ENCODE peak calls at places on chromosomes 13 and 19, in six cellular contexts. F is mesendoderm, Q is IMR-90, H is mesenchymal stem cell, N is H9, S is H1. B is an unnamed sample.
A peak's percentile ranks its signal among the peaks of the same experiment; 100 is the strongest.

GRCh38 chr13:98517576-98518310 is 59.2 kb downstream of the STK24 start:
- DNase-seq in F (no peak), Q (no peak), H (no peak), N (no peak), S (no peak), B (no peak)

GRCh38 chr13:70415141-70415540 is 306.9 kb upstream of the KLHL1 start:
- DNase-seq in F (no peak), Q (no peak), H (no peak), N (no peak), S (no peak), B (no peak)

GRCh38 chr13:35191883-35192282 is 249.8 kb downstream of the NBEA start:
- DNase-seq in F (no peak), Q (no peak), H (no peak), N (no peak), S (no peak), B (no peak)

GRCh38 chr13:108494991-108495661 is 134.3 kb upstream of the MYO16 start:
- DNase-seq in F (peak; percentile 47), Q (no peak), H (peak; percentile 10), N (peak; percentile 37), S (peak; percentile 57), B (peak; percentile 32)

GRCh38 chr13:33799950-33800592 is 17.9 kb upstream of the RFC3 start:
- DNase-seq in F (peak; percentile 26), Q (peak; percentile 46), H (peak; percentile 30), N (no peak), S (no peak), B (no peak)

GRCh38 chr19:38245826-38246498 is 10.2 kb downstream of the PPP1R14A start:
- DNase-seq in F (no peak), Q (peak; percentile 27), H (no peak), N (no peak), S (no peak), B (no peak)

GRCh38 chr13:26246154-26246553 is 7.8 kb upstream of the CDK8 start:
- DNase-seq in F (peak; percentile 13), Q (peak; percentile 15), H (peak; percentile 58), N (no peak), S (no peak), B (no peak)

GRCh38 chr19:6424190-6424938 is at the start of gene KHSRP:
- DNase-seq in F (peak; percentile 22), Q (no peak), H (peak; percentile 9), N (no peak), S (peak; percentile 59), B (no peak)

GRCh38 chr13:113950451-113951245 is 23.2 kb downstream of the C13orf46 start:
- DNase-seq in F (no peak), Q (no peak), H (no peak), N (no peak), S (no peak), B (no peak)

GRCh38 chr13:24997367-24997967 is 98.5 kb upstream of the PABPC3 start:
- DNase-seq in F (no peak), Q (peak; percentile 27), H (peak; percentile 50), N (no peak), S (no peak), B (no peak)

DNA sequence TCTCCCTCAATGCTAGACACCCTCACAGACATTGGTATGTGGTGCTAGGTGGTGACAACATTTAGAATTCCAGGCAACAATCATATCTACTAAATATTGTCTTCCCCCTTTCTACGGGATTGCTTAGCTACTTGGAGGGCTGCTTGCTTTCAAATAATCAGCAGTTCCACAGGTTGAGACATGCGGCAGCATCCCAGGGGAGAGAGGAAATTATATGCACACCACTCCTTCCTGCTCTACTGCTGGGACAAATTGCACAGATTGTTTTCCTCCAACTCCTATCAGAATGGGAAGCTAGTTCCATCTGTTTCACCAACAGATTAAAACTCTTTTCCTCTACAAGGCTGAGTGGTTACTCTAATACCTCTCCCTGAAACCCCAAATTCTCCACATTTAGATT is 275.4 kb downstream of the DNAJC15 start:
- DNase-seq in F (no peak), Q (no peak), H (no peak), N (no peak), S (no peak), B (no peak)
- H2BK15ac ChIP-seq in F (no peak overlapping the region), Q (no peak overlapping the region), H (no peak overlapping the region), N (no peak overlapping the region), S (no peak overlapping the region), B (no peak overlapping the region)

DNA sequence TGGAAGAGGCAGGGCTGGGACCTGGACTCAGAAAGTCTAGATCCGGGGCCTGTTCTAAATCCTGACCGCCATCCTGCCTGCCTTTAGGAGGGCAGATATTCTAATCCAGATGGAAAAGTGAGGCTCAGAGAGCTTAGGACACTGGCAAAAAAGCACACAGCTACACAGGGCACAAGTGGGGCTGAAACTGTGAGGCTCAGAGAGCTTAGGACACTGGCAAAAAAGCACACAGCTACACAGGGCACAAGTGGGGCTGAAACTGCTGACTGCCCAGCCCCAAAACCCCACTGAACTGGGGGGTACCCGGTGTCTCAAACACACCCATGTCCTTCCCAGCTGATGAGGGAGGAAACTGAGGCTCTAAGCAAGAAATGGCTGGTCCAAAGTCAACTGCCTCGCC is 2.0 kb downstream of the AKT1S1 start:
- DNase-seq in F (no peak), Q (no peak), H (no peak), N (no peak), S (no peak), B (no peak)
- H3K4ac ChIP-seq in F (no peak overlapping the region), Q (peak overlapping the region; percentile 98), H (no peak overlapping the region), N (no peak overlapping the region), S (no peak overlapping the region), B (no peak overlapping the region)

GRCh38 chr13:105370011-105370645 is 1165.3 kb downstream of the EFNB2 start:
- DNase-seq in F (no peak), Q (no peak), H (no peak), N (no peak), S (no peak), B (no peak)
- H2BK5ac ChIP-seq in F (no peak overlapping the region), Q (no peak overlapping the region), H (no peak overlapping the region), N (no peak overlapping the region), S (no peak overlapping the region), B (no peak overlapping the region)

DNA sequence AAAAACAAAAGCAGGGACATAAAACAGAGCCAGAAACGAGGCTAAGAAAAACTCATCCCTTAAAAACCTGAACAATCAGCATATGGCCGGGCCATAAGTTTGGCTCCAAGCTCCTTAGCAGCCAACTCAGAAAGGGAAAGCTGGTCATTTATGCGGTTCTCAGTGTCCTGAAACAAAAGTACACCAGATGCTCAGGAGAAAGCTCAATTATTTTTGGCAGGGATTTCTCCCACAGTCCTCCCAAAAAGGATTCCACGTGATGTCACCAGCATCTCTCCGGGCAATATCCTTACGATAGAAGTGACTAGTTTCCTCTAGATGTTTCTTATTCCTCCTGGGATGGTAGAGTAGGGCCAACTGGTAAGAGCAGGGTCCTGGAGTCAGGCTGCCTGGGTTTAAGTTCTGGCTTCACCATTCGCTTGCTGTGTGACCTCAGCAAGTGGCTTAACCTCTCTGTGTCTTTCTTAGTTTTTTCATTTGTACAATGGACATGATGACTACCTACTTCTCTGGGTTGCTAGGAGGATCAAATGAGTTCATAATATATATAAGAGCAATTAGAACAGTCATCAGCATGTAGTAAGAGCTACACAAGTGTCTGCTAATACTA is 34.0 kb downstream of the PIN1 start:
- DNase-seq in F (no peak), Q (no peak), H (no peak), N (no peak), S (no peak), B (no peak)
- H2BK15ac ChIP-seq in F (no peak overlapping the region), Q (no peak overlapping the region), H (no peak overlapping the region), N (no peak overlapping the region), S (no peak overlapping the region), B (no peak overlapping the region)

GRCh38 chr19:1650627-1651009 is 1.8 kb downstream of the TCF3 start:
- DNase-seq in F (peak; percentile 72), Q (peak; percentile 7), H (peak; percentile 49), N (no peak), S (no peak), B (peak; percentile 21)
- H3K4ac ChIP-seq in F (peak overlapping the region; percentile 100), Q (peak overlapping the region; percentile 73), H (no peak overlapping the region), N (no peak overlapping the region), S (no peak overlapping the region), B (no peak overlapping the region)

GRCh38 chr19:54190942-54191670 is at the start of gene TSEN34:
- DNase-seq in F (peak; percentile 64), Q (peak; percentile 75), H (peak; percentile 91), N (peak; percentile 84), S (peak; percentile 94), B (peak; percentile 92)

GRCh38 chr19:54189020-54189667 is at the start of gene MBOAT7:
- DNase-seq in F (no peak), Q (no peak), H (no peak), N (no peak), S (no peak), B (no peak)

GRCh38 chr19:54188224-54188871 is 1.0 kb downstream of the MBOAT7 start:
- DNase-seq in F (peak; percentile 62), Q (peak; percentile 61), H (peak; percentile 65), N (peak; percentile 34), S (no peak), B (no peak)

GRCh38 chr19:54190503-54190941 is 586 bp upstream of the TSEN34 start:
- DNase-seq in F (peak; percentile 100), Q (peak; percentile 99), H (peak; percentile 100), N (peak; percentile 98), S (peak; percentile 99), B (peak; percentile 100)

GRCh38 chr19:54189668-54190502 is 505 bp upstream of the MBOAT7 start:
- DNase-seq in F (peak; percentile 100), Q (peak; percentile 100), H (peak; percentile 100), N (peak; percentile 100), S (peak; percentile 100), B (peak; percentile 100)
- H2BK5ac ChIP-seq in F (peak overlapping the region; percentile 92), Q (peak overlapping the region; percentile 96), H (peak overlapping the region; percentile 94), N (peak overlapping the region; percentile 42), S (peak overlapping the region; percentile 100), B (peak overlapping the region; percentile 97)

GRCh38 chr13:109516196-109516595 is 270.2 kb downstream of the IRS2 start:
- DNase-seq in F (peak; percentile 10), Q (no peak), H (no peak), N (no peak), S (no peak), B (no peak)
- H2BK15ac ChIP-seq in F (no peak overlapping the region), Q (no peak overlapping the region), H (no peak overlapping the region), N (no peak overlapping the region), S (no peak overlapping the region), B (no peak overlapping the region)

GRCh38 chr19:33293255-33294057 is 8.9 kb downstream of the CEBPA start:
- DNase-seq in F (no peak), Q (peak; percentile 71), H (peak; percentile 48), N (no peak), S (no peak), B (no peak)
- H3K4ac ChIP-seq in F (no peak overlapping the region), Q (no peak overlapping the region), H (no peak overlapping the region), N (no peak overlapping the region), S (no peak overlapping the region), B (no peak overlapping the region)

GRCh38 chr19:12668937-12669271 is 2.3 kb downstream of the WDR83 start:
- DNase-seq in F (peak; percentile 43), Q (peak; percentile 65), H (peak; percentile 83), N (no peak), S (peak; percentile 70), B (no peak)
- H2BK5ac ChIP-seq in F (no peak overlapping the region), Q (peak overlapping the region; percentile 54), H (no peak overlapping the region), N (no peak overlapping the region), S (peak overlapping the region; percentile 62), B (peak overlapping the region; percentile 58)

B was measured in neuronal stem cell.